ENCODE peak calls at places on chromosome 6, in four cellular contexts. L is erythroblast, J is NCI-H1092 treated with DMSO at 0.1 percent for 48 hours, H is HT-29. S is an unnamed sample.

GRCh38 chr6:39905640-39905975 is 28.7 kb downstream of the MOCS1 start:
- DNase-seq in L (no peak), H (no peak), J (no peak), S (no peak)

GRCh38 chr6:163457637-163458561 is 43.4 kb downstream of the QKI start:
- DNase-seq in H (no peak), J (no peak), L (no peak), S (no peak)

GRCh38 chr6:99614430-99615161 is 8.0 kb downstream of the PRDM13 start:
- DNase-seq in H (no peak), L (peak), J (peak), S (no peak)

GRCh38 chr6:153172815-153173214 is 41.7 kb upstream of the RGS17 start:
- DNase-seq in L (no peak), H (no peak), J (peak), S (no peak)

GRCh38 chr6:12051861-12052368 is 39.8 kb downstream of the HIVEP1 start:
- DNase-seq in J (no peak), H (no peak), L (no peak), S (no peak)

GRCh38 chr6:28720357-28721231 is 194.9 kb downstream of the GPX5 start:
- DNase-seq in L (no peak), H (no peak), J (no peak), S (no peak)

GRCh38 chr6:11404845-11405244 is 132.7 kb upstream of the TMEM170B start:
- DNase-seq in H (no peak), L (no peak), J (no peak), S (no peak)

GRCh38 chr6:89339565-89339964 is 13.0 kb downstream of the UBE2J1 start:
- DNase-seq in J (no peak), L (no peak), H (no peak), S (no peak)

GRCh38 chr6:156423075-156423474 is 354.1 kb upstream of the ARID1B start:
- DNase-seq in J (no peak), L (no peak), H (no peak), S (no peak)

GRCh38 chr6:164098857-164099534 is 684.5 kb downstream of the QKI start:
- DNase-seq in J (no peak), H (no peak), L (peak), S (no peak)

GRCh38 chr6:136920858-136921520 is 1.1 kb upstream of the SLC35D3 start:
- DNase-seq in H (peak), J (peak), L (peak), S (no peak)

GRCh38 chr6:111602481-111603404 is 2.9 kb downstream of the TRAF3IP2 start:
- DNase-seq in L (no peak), J (no peak), H (no peak), S (no peak)

GRCh38 chr6:45415315-45415714 is 37.6 kb upstream of the SUPT3H start:
- DNase-seq in H (no peak), J (no peak), L (no peak), S (no peak)

GRCh38 chr6:37960139-37960935 is 140.8 kb downstream of the ZFAND3 start:
- DNase-seq in H (no peak), L (no peak), J (no peak), S (no peak)

GRCh38 chr6:15033850-15034203 is 212.0 kb upstream of the JARID2 start:
- DNase-seq in L (no peak), J (peak), H (no peak), S (no peak)

GRCh38 chr6:18216411-18216810 is 47.9 kb downstream of the DEK start:
- DNase-seq in J (no peak), L (no peak), H (no peak), S (no peak)

GRCh38 chr6:47004458-47004857 is 37.7 kb downstream of the ADGRF1 start:
- DNase-seq in H (no peak), J (no peak), L (no peak), S (no peak)

GRCh38 chr6:33427585-33428218 is 7.8 kb downstream of the SYNGAP1 start:
- DNase-seq in H (peak), L (peak), J (no peak), S (no peak)

GRCh38 chr6:34343823-34344222 is 48.6 kb downstream of the NUDT3 start:
- DNase-seq in L (no peak), H (no peak), J (no peak), S (no peak)

GRCh38 chr6:13624871-13625288 is 9.7 kb downstream of the NOL7 start:
- DNase-seq in J (no peak), H (peak), L (peak), S (peak)

GRCh38 chr6:93300661-93301060 is 118.7 kb downstream of the EPHA7 start:
- DNase-seq in L (no peak), J (peak), H (no peak), S (peak)

GRCh38 chr6:96659084-96659845 is 96.3 kb downstream of the FHL5 start:
- DNase-seq in H (no peak), L (no peak), J (no peak), S (no peak)

GRCh38 chr6:21337263-21337662 is 256.3 kb upstream of the SOX4 start:
- DNase-seq in H (no peak), J (no peak), L (no peak), S (no peak)

GRCh38 chr6:152087096-152087495 is 279.6 kb downstream of the ESR1 start:
- DNase-seq in J (no peak), H (no peak), L (no peak), S (no peak)

GRCh38 chr6:159830481-159831372 is 30.7 kb downstream of the PNLDC1 start:
- DNase-seq in H (no peak), L (no peak), J (no peak), S (no peak)

GRCh38 chr6:41071501-41071922 is 644 bp downstream of the OARD1 start:
- DNase-seq in J (no peak), L (no peak), H (no peak), S (no peak)

GRCh38 chr6:33417127-33417902 is 592 bp downstream of the CUTA start:
- DNase-seq in L (peak), J (peak), H (peak), S (no peak)

GRCh38 chr6:29647927-29648642 is 8.8 kb upstream of the MOG start:
- DNase-seq in L (peak), H (peak), J (peak), S (peak)

GRCh38 chr6:5619249-5619648 is 357.9 kb downstream of the FARS2 start:
- DNase-seq in J (no peak), H (no peak), L (no peak), S (no peak)

GRCh38 chr6:150408842-150409241 is 40.0 kb downstream of the IYD start:
- DNase-seq in H (peak), L (no peak), J (peak), S (no peak)

GRCh38 chr6:100065348-100065747 is 71.3 kb upstream of the MCHR2 start:
- DNase-seq in J (no peak), H (no peak), L (peak), S (no peak)

GRCh38 chr6:26555505-26556262 is 17.5 kb downstream of the HMGN4 start:
- DNase-seq in L (peak), H (peak), J (no peak), S (peak)

GRCh38 chr6:113564401-113565161 is 292.6 kb upstream of the MARCKS start:
- DNase-seq in J (peak), L (no peak), H (no peak), S (peak)

S was measured in SHP77 treated with DMSO at 0.1 percent for 48 hours.